ENCODE peak calls at places on chromosome 19, in six cellular contexts. B is NB4, H is cardiac fibroblast, G is GM13976, N is endothelial cell, V is dorsolateral prefrontal cortex. E is an unnamed sample.

GRCh38 chr19:38542040-38542439 is 75.7 kb downstream of the MAP4K1 start:
- DNase-seq in V (no peak), N (no peak), B (no peak), G (no peak), H (no peak), E (no peak)

GRCh38 chr19:55005684-55006488 is 32.2 kb downstream of the GP6 start:
- DNase-seq in H (peak; percentile 65), B (peak; percentile 59), V (no peak), G (peak; percentile 78), N (no peak), E (peak; percentile 55)

GRCh38 chr19:50851620-50852019 is 3.1 kb upstream of the KLK3 start:
- DNase-seq in H (no peak), V (no peak), B (no peak), N (no peak), G (no peak), E (no peak)

GRCh38 chr19:12284631-12285030 is 10.1 kb downstream of the ZNF44 start:
- DNase-seq in H (no peak), B (no peak), N (no peak), V (no peak), G (no peak), E (no peak)

GRCh38 chr19:42528354-42529247 is at the start of gene CEACAM1:
- DNase-seq in N (peak; percentile 49), B (no peak), H (peak; percentile 16), V (no peak), G (peak; percentile 70), E (peak; percentile 85)

GRCh38 chr19:48835734-48836088 is 580 bp downstream of the HSD17B14 start:
- DNase-seq in N (peak; percentile 94), H (peak; percentile 87), B (peak; percentile 86), V (peak; percentile 96), G (peak; percentile 94), E (peak; percentile 97)

GRCh38 chr19:45824041-45824471 is 8.9 kb upstream of the RSPH6A start:
- DNase-seq in B (no peak), V (peak; percentile 46), N (no peak), H (peak; percentile 14), G (no peak), E (no peak)

GRCh38 chr19:24062222-24062621 is 24.8 kb upstream of the ZNF254 start:
- DNase-seq in V (no peak), G (no peak), N (no peak), B (no peak), H (no peak), E (no peak)

GRCh38 chr19:11987405-11988231 is 22.8 kb downstream of the ZNF763 start:
- DNase-seq in B (peak; percentile 97), V (peak; percentile 94), G (peak; percentile 92), H (peak; percentile 94), N (no peak), E (peak; percentile 99)

GRCh38 chr19:34261335-34262109 is 7.2 kb downstream of the GARRE1 start:
- DNase-seq in V (no peak), N (no peak), B (no peak), G (no peak), H (no peak), E (no peak)

GRCh38 chr19:53549354-53549753 is 11.4 kb downstream of the ZNF331 start:
- DNase-seq in V (no peak), H (peak; percentile 85), B (peak; percentile 9), G (no peak), N (no peak), E (no peak)

GRCh38 chr19:7942981-7943443 is 454 bp downstream of the TIMM44 start:
- DNase-seq in H (no peak), B (no peak), N (no peak), G (no peak), V (no peak), E (no peak)

GRCh38 chr19:38430931-38431330 is 2.6 kb upstream of the RYR1 start:
- DNase-seq in N (no peak), V (no peak), G (no peak), B (no peak), H (no peak), E (no peak)

GRCh38 chr19:35495107-35496064 is 5.1 kb upstream of the KRTDAP start:
- DNase-seq in G (peak; percentile 92), H (peak; percentile 70), V (peak; percentile 59), N (peak; percentile 68), B (peak; percentile 55), E (peak; percentile 76)

GRCh38 chr19:40424637-40425449 is 949 bp downstream of the SERTAD1 start:
- DNase-seq in V (no peak), B (no peak), G (no peak), H (peak; percentile 21), N (no peak), E (no peak)

GRCh38 chr19:58557253-58558065 is 952 bp downstream of the UBE2M start:
- DNase-seq in V (no peak), H (no peak), B (peak; percentile 39), N (no peak), G (no peak), E (no peak)

GRCh38 chr19:11736696-11737095 is 2.0 kb downstream of the ZNF823 start:
- DNase-seq in G (peak; percentile 55), N (no peak), H (peak; percentile 86), B (peak; percentile 99), V (no peak), E (no peak)

GRCh38 chr19:55832676-55833075 is 877 bp upstream of the NLRP11 start:
- DNase-seq in V (no peak), B (no peak), N (no peak), H (no peak), G (no peak), E (no peak)

GRCh38 chr19:40534148-40534547 is 42.5 kb upstream of the SHKBP1 start:
- DNase-seq in G (no peak), N (no peak), B (no peak), V (no peak), H (no peak), E (no peak)

GRCh38 chr19:48739835-48740704 is at the start of gene RASIP1:
- DNase-seq in V (no peak), H (no peak), N (peak; percentile 80), G (no peak), B (no peak), E (no peak)

GRCh38 chr19:54266133-54266532 is 9.1 kb upstream of the LILRB5 start:
- DNase-seq in V (peak; percentile 71), N (peak; percentile 88), G (peak; percentile 69), H (peak; percentile 76), B (peak; percentile 65), E (peak; percentile 76)

GRCh38 chr19:38734426-38735256 is 9.6 kb downstream of the CAPN12 start:
- DNase-seq in H (no peak), N (no peak), B (peak; percentile 63), V (no peak), G (no peak), E (peak; percentile 71)

GRCh38 chr19:36144624-36145023 is 4.8 kb downstream of the CAPNS1 start:
- DNase-seq in V (no peak), B (no peak), N (no peak), G (no peak), H (no peak), E (no peak)

GRCh38 chr19:28855216-28855615 is 357.7 kb downstream of the UQCRFS1 start:
- DNase-seq in H (no peak), B (no peak), G (no peak), N (no peak), V (no peak), E (no peak)

GRCh38 chr19:28862238-28862637 is 350.7 kb downstream of the UQCRFS1 start:
- DNase-seq in H (peak; percentile 14), G (no peak), V (no peak), N (no peak), B (no peak), E (no peak)

GRCh38 chr19:28864577-28865042 is 348.3 kb downstream of the UQCRFS1 start:
- DNase-seq in H (peak; percentile 13), B (no peak), G (no peak), V (no peak), N (no peak), E (no peak)

GRCh38 chr19:28864024-28864503 is 348.9 kb downstream of the UQCRFS1 start:
- DNase-seq in V (peak; percentile 27), G (no peak), N (no peak), H (no peak), B (no peak), E (no peak)

GRCh38 chr19:28859811-28860210 is 353.1 kb downstream of the UQCRFS1 start:
- DNase-seq in G (no peak), B (no peak), N (no peak), H (no peak), V (no peak), E (no peak)
- TF ChIP-seq CTCF in G (no peak), B (no peak), N (no peak), H (no peak), V (no peak), E (no peak)

DNA sequence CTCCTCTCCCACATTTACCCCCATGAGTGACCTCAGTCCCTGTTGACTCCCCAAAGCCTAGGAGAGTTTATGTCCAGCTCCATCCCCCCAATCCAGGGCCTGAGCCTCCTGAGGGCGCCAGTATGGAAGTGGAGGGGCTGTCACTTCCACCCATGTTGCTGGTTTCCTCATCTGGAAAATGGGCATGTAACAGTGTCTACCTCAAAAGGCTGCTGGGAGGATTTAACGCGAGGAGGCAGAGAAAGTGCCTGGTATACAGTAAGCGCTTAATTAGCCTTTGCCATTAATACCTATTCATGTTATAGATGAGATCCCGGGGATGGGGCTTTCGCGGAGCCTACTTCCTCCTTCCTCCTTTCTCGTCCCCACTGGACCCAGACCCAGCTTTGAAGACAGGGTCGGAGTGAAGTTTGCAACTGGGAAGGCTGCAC is 477 bp downstream of the TYK2 start:
- DNase-seq in G (no peak), H (no peak), N (no peak), V (no peak), B (no peak), E (no peak)
- TF ChIP-seq CTCF in G (no peak), H (no peak), N (no peak), V (peak; percentile 13), B (no peak), E (no peak)

DNA sequence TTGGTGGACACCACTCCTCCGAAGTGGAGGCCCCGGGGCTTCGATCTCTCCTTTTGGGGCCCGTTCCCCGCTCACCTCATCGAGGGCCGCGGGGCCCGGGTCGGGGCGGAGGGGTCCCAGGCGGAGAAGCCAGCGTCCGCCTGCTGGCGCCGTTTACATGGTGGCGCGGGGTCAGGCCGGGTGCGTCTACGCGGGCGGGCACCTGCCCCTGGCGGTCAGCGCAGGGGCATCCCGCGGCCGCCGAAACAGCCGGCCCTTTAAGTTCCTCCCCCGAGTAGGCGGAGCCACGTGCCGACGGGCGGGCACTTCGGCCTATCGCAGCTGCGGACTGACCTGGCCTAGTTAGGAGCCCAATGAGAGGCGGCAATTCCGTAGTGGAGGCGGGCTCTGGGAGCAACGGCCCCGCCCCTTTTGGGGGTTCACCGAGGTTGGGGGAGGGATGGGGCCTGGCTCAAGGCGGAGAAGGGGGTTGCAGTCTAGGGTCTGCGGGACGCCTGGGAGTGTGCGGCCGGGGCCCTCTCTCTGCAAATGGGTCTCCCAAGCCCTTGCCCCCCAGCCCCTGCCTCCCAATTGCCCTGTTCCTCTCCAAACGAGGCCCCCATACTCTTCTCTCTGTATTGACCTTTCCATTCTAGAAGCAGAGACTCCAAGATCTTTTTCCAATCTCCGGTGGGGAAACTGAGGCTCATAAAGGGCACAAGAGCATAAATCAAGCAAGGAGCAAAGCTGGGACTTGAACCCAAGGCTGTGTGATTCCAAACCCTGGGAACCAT is at the start of gene ABHD8:
- DNase-seq in N (peak; percentile 98), H (peak; percentile 97), B (peak; percentile 80), V (peak; percentile 95), G (peak; percentile 96), E (peak; percentile 94)
- TF ChIP-seq CTCF in N (peak; percentile 74), H (peak; percentile 32), B (no peak), V (peak; percentile 45), G (peak; percentile 37), E (peak; percentile 78)

DNA sequence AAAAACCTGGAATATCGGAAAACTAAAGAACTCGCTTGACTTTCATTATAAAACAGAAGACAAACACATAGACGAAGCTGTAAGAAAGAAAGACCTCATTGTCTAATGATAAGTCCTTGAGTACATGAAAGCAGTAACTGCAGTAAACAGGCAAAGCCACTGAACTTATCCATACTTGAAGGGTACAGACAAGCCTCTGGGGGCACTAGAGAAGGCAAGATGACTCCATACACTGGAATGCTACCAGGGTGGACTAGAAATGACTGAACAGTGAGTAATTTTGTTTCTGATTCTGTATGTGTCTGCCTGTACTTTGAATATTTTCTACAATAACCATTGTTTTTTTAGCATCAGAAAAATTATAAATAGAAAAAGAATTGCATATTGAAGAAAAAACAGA is 507.9 kb downstream of the UQCRFS1 start:
- DNase-seq in V (no peak), G (no peak), B (no peak), H (peak; percentile 95), N (no peak), E (no peak)
- TF ChIP-seq CTCF in V (no peak), G (no peak), B (no peak), H (peak; percentile 67), N (no peak), E (no peak)